ENCODE peak calls at places on chromosomes 7 and 10, in six cellular contexts. P is heart left ventricle; A is NCI-H69; W is bronchial epithelial cell; S is Right ventricle myocardium superior; G is stimulated activated CD8-positive, alpha-beta memory T cell treated with anti-CD3 and anti-CD28 coated beads, Interleukin-2, amount 100 ng/mL, for 1 hour. L is an unnamed sample.

GRCh38 chr7:151056286-151057037 is 1.2 kb downstream of the CDK5 start:
- DNase-seq in P (no peak), A (no peak), W (no peak), S (no peak), G (no peak), L (no peak)

GRCh38 chr10:77710081-77710551 is 72.5 kb upstream of the KCNMA1 start:
- DNase-seq in P (no peak), A (peak; percentile 68), W (no peak), S (no peak), G (no peak), L (no peak)

GRCh38 chr10:132489053-132489703 is 48.4 kb upstream of the INPP5A start:
- DNase-seq in P (no peak), A (no peak), W (no peak), S (peak; percentile 22), G (no peak), L (peak; percentile 51)

GRCh38 chr7:2360791-2361190 is 6.2 kb downstream of the EIF3B start:
- DNase-seq in P (no peak), A (no peak), W (peak; percentile 37), S (no peak), G (no peak), L (peak; percentile 48)

GRCh38 chr10:576130-576465 is 113.4 kb downstream of the DIP2C start:
- DNase-seq in P (peak; percentile 42), A (no peak), W (peak; percentile 56), S (no peak), G (no peak), L (peak; percentile 48)

GRCh38 chr10:102633282-102633681 is 11.0 kb upstream of the TRIM8 start:
- DNase-seq in P (peak; percentile 57), A (no peak), W (peak; percentile 49), S (peak; percentile 70), G (no peak), L (peak; percentile 81)

GRCh38 chr7:78011642-78012041 is 213.1 kb downstream of the PHTF2 start:
- DNase-seq in P (no peak), A (peak; percentile 56), W (no peak), S (no peak), G (no peak), L (no peak)

GRCh38 chr7:920351-921070 is 34.0 kb downstream of the ADAP1 start:
- DNase-seq in P (peak; percentile 12), A (peak; percentile 43), W (no peak), S (peak; percentile 34), G (no peak), L (no peak)

GRCh38 chr10:34049887-34050286 is 715.4 kb upstream of the NRP1 start:
- DNase-seq in P (no peak), A (no peak), W (peak; percentile 79), S (no peak), G (no peak), L (peak; percentile 82)

GRCh38 chr10:91587710-91588638 is 44.9 kb downstream of the PPP1R3C start:
- DNase-seq in P (no peak), A (no peak), W (peak; percentile 61), S (no peak), G (no peak), L (peak; percentile 83)

GRCh38 chr10:49569031-49569765 is 30.3 kb upstream of the ERCC6 start:
- DNase-seq in P (no peak), A (no peak), W (peak; percentile 83), S (no peak), G (no peak), L (peak; percentile 51)

GRCh38 chr7:134513169-134513752 is 14.1 kb upstream of the AKR1B10 start:
- DNase-seq in P (no peak), A (peak; percentile 51), W (peak; percentile 60), S (peak; percentile 48), G (no peak), L (peak; percentile 63)

GRCh38 chr7:132263151-132263550 is 313.1 kb downstream of the PLXNA4 start:
- DNase-seq in P (no peak), A (no peak), W (no peak), S (no peak), G (no peak), L (no peak)

GRCh38 chr7:3408814-3409595 is 108.0 kb downstream of the SDK1 start:
- DNase-seq in P (no peak), A (peak; percentile 89), W (no peak), S (no peak), G (no peak), L (no peak)

GRCh38 chr7:117229350-117229749 is 93.5 kb downstream of the WNT2 start:
- DNase-seq in P (no peak), A (no peak), W (no peak), S (no peak), G (no peak), L (peak; percentile 93)

GRCh38 chr7:3089493-3089892 is 45.8 kb upstream of the CARD11 start:
- DNase-seq in P (no peak), A (peak; percentile 52), W (no peak), S (no peak), G (no peak), L (peak; percentile 6)

GRCh38 chr10:22606164-22606614 is 108.2 kb downstream of the PIP4K2A start:
- DNase-seq in P (no peak), A (no peak), W (no peak), S (no peak), G (no peak), L (peak; percentile 59)

GRCh38 chr10:44339218-44339617 is 45.7 kb downstream of the CXCL12 start:
- DNase-seq in P (no peak), A (no peak), W (peak; percentile 18), S (no peak), G (no peak), L (peak; percentile 23)

GRCh38 chr7:150965273-150965830 is 12.8 kb downstream of the KCNH2 start:
- DNase-seq in P (peak; percentile 71), A (peak; percentile 28), W (peak; percentile 25), S (peak; percentile 58), G (no peak), L (no peak)

GRCh38 chr7:152173372-152174070 is 148.0 kb downstream of the GALNT11 start:
- DNase-seq in P (no peak), A (no peak), W (no peak), S (no peak), G (no peak), L (no peak)

GRCh38 chr10:85548038-85548437 is 818.6 kb downstream of the GRID1 start:
- DNase-seq in P (no peak), A (peak; percentile 82), W (peak; percentile 95), S (no peak), G (no peak), L (no peak)

GRCh38 chr7:12470930-12471329 is 67.3 kb upstream of the VWDE start:
- DNase-seq in P (no peak), A (no peak), W (no peak), S (no peak), G (no peak), L (no peak)

GRCh38 chr7:107312418-107312817 is 143.6 kb downstream of the HBP1 start:
- DNase-seq in P (no peak), A (no peak), W (peak; percentile 43), S (no peak), G (no peak), L (peak; percentile 76)

GRCh38 chr7:136033413-136034031 is 56.4 kb upstream of the MTPN start:
- DNase-seq in P (peak; percentile 40), A (no peak), W (no peak), S (no peak), G (no peak), L (no peak)

GRCh38 chr7:158975526-158976467 is 119.4 kb downstream of the DYNC2I1 start:
- DNase-seq in P (no peak), A (peak; percentile 76), W (no peak), S (no peak), G (no peak), L (no peak)

GRCh38 chr10:49611815-49612512 is 1.9 kb downstream of the SLC18A3 start:
- DNase-seq in P (no peak), A (no peak), W (no peak), S (no peak), G (no peak), L (no peak)

GRCh38 chr10:128030498-128031072 is 95.6 kb downstream of the MKI67 start:
- DNase-seq in P (no peak), A (no peak), W (no peak), S (no peak), G (no peak), L (no peak)

GRCh38 chr7:1611708-1612241 is 41.9 kb upstream of the PSMG3 start:
- DNase-seq in P (no peak), A (no peak), W (peak; percentile 41), S (no peak), G (no peak), L (peak; percentile 73)

GRCh38 chr10:70337201-70337651 is 45.2 kb downstream of the LRRC20 start:
- DNase-seq in P (no peak), A (peak; percentile 67), W (no peak), S (no peak), G (no peak), L (peak; percentile 34)

L was measured in IMR-90.